ENCODE peak calls at places on chromosome 11, in six cellular contexts. A, R, X, L, P and F are unnamed samples.

GRCh38 chr11:13076961-13077360 is 67.8 kb downstream of the RASSF10 start:
- DNase-seq in A (no peak), R (no peak), X (no peak), L (no peak), P (no peak), F (no peak)

GRCh38 chr11:46914363-46914762 is 4.0 kb downstream of the LRP4 start:
- DNase-seq in A (no peak), R (no peak), X (no peak), L (no peak), P (no peak), F (no peak)

GRCh38 chr11:56932572-56933235 is 56.0 kb upstream of the OR5AK2 start:
- DNase-seq in A (no peak), R (no peak), X (no peak), L (no peak), P (peak), F (no peak)

GRCh38 chr11:64721359-64721699 is 1.7 kb downstream of the NRXN2 start:
- DNase-seq in A (no peak), R (no peak), X (no peak), L (no peak), P (no peak), F (no peak)

GRCh38 chr11:15034687-15035267 is 38.6 kb upstream of the CALCB start:
- DNase-seq in A (no peak), R (no peak), X (no peak), L (no peak), P (no peak), F (no peak)

GRCh38 chr11:112797072-112797471 is 164.1 kb upstream of the NCAM1 start:
- DNase-seq in A (no peak), R (no peak), X (peak), L (no peak), P (no peak), F (no peak)

GRCh38 chr11:10749476-10749875 is 1.6 kb upstream of the CTR9 start:
- DNase-seq in A (no peak), R (no peak), X (no peak), L (no peak), P (no peak), F (no peak)

GRCh38 chr11:70448983-70449567 is 50.7 kb downstream of the CTTN start:
- DNase-seq in A (peak), R (no peak), X (no peak), L (no peak), P (no peak), F (no peak)

GRCh38 chr11:29300441-29300840 is 716.4 kb downstream of the KCNA4 start:
- DNase-seq in A (no peak), R (no peak), X (no peak), L (no peak), P (no peak), F (no peak)

GRCh38 chr11:32858731-32859130 is 29.0 kb downstream of the PRRG4 start:
- DNase-seq in A (no peak), R (no peak), X (no peak), L (no peak), P (no peak), F (no peak)

GRCh38 chr11:67033661-67034166 is 10.8 kb downstream of the SYT12 start:
- DNase-seq in A (no peak), R (no peak), X (no peak), L (no peak), P (no peak), F (no peak)

GRCh38 chr11:88398372-88399140 is 61.0 kb upstream of the CTSC start:
- DNase-seq in A (no peak), R (no peak), X (no peak), L (no peak), P (peak), F (no peak)

GRCh38 chr11:33897761-33898403 is 6.0 kb upstream of the LMO2 start:
- DNase-seq in A (no peak), R (no peak), X (no peak), L (no peak), P (no peak), F (no peak)

GRCh38 chr11:72238492-72239295 is 5.3 kb downstream of the PHOX2A start:
- DNase-seq in A (no peak), R (no peak), X (no peak), L (no peak), P (no peak), F (no peak)

GRCh38 chr11:68115285-68115684 is 5.9 kb downstream of the CHKA start:
- DNase-seq in A (no peak), R (no peak), X (no peak), L (no peak), P (no peak), F (no peak)

GRCh38 chr11:45805305-45806071 is 539 bp downstream of the SLC35C1 start:
- DNase-seq in A (peak), R (no peak), X (no peak), L (no peak), P (peak), F (no peak)

GRCh38 chr11:92269021-92269420 is 44.4 kb downstream of the FAT3 start:
- DNase-seq in A (no peak), R (no peak), X (peak), L (no peak), P (peak), F (no peak)

GRCh38 chr11:116215471-116216113 is 557.2 kb downstream of the BUD13 start:
- DNase-seq in A (no peak), R (no peak), X (no peak), L (no peak), P (no peak), F (no peak)

GRCh38 chr11:130478204-130478701 is 29.8 kb downstream of the ADAMTS15 start:
- DNase-seq in A (no peak), R (no peak), X (no peak), L (no peak), P (no peak), F (no peak)

GRCh38 chr11:64093233-64094039 is 57.7 kb downstream of the FLRT1 start:
- DNase-seq in A (peak), R (no peak), X (no peak), L (no peak), P (peak), F (no peak)

DNA sequence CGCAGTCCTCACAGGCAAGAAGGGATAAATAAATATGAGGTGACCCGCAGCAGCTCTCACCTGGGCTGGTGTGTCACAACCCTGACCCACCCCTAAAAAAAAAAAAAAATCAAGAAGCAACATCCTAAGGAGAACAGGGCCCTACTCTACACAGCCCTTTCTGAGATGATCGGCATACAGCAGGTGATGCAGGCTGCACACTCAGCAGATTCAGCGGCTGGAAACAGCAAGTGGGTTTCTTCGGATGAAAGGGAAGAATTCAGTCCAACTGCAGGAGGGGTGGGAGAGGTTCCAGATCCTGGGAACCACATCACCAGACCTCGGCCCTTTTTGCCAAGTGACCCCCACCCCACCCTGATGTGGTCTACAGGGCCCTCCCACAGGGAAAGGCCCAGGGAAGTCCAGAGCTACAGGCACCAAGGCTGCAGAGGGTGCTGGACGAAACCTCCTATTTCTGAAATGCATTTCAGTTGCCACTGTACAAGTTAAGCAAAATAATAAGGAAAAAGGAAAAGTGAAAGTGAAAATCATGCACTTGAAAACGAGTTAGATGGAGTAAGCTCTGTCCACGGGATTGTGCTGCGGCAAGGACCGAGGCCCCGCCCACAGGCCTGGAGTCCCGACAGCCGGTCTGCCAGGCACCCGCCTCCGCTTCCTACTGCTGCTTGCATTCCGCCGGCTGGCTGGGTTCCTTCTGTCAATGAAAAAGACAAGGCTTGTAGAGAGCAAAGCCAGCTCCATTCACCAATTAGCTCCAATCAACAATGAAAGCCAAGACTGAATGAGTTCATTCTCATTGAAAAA is 15.9 kb upstream of the PHLDA2 start:
- DNase-seq in A (no peak), R (no peak), X (peak), L (no peak), P (no peak), F (no peak)
- TF ChIP-seq POLR2AphosphoS5 in A (peak), R (no peak), X (no peak), L (no peak), P (no peak), F (no peak)

DNA sequence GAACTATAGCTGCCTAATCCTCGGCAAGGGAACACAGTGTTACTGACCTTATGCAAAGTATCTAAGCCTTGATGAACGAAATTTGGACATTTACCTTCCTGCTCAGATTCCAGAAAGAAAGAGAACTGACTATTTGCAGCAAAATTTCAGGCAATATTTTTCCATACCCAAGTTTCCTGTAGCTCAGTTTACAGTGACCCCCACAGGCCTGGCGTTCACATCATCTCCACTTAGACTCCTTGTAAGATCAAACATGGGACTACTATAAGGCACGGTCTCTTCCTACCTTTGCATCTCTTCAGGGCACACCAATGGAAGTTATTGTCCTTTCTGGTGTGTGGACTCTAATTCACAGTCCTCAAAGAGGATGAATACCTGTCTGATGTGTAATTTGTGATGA is 21.1 kb downstream of the MS4A6A start:
- DNase-seq in A (no peak), R (no peak), X (no peak), L (no peak), P (no peak), F (no peak)
- TF ChIP-seq POLR2A in A (no peak), R (no peak), X (no peak), L (no peak), P (no peak), F (no peak)

DNA sequence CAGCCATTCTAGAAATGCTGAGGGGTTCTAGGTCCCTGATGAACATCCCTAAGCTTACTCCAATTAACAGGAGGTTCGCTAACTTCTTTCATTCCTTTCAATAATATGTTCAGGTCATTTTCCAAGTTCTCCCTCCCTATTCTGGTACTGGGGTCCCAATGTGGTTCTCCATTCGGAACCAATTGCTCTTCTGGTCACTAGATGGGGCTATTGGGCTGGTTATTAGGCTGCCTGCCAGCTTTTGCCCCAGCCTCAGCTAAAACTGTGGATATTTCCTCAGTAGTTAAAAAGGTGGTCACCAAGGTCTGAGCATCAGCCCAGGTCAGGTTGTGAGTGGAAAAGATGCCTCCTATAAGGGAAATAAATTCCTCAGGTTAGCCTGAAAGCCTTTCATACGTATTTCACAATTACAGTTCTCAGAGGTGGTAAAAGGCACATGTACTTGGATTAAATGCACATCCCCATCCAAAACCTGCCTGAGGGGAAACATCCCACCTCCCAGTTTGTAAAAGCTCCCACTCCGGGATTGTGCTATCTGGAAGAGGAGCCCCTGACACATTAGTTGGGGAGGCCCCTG is 161.1 kb upstream of the CCDC179 start:
- DNase-seq in A (peak), R (peak), X (peak), L (no peak), P (peak), F (no peak)
- TF ChIP-seq TAF1 in A (no peak), R (no peak), X (no peak), L (no peak), P (no peak), F (no peak)

DNA sequence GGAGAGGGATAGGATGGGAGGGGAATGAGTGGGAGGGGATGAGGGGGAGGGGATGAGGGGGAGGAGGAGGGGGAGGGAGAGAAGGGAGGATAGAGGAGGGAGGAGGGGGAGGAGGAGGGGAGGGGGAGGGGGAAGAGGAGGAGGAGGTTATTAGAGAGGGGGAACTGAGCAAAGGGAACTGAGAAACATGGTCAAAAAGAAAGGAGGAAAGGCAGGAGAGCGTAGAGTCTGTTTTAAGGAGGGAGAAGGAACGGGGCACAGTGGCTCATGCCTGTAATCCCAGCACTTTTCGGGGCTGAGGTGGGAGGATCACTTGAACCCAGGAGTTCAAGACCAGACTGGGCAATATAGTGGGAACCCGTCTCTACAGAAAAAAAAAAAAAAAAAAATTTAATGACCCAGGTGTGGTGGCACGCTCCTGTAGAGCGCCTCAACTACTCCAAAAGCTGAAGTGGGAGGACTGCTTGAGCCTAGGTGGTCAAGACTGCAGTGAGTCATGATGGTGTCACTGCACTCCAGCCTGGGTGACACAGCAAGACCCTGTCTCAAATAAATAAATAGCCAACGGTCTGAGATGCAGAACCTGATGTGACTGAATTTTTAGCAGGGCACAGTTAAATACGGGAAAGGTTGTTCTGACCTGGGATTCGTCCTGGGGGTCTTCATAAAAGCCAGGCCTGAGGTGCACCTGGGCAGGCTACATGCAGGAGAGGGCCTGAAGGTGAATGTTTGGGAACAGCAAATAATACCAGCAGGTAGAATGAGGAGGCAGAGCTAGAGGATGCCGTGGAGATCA is 4.0 kb downstream of the B3GNT6 start:
- DNase-seq in A (no peak), R (no peak), X (no peak), L (no peak), P (no peak), F (no peak)
- TF ChIP-seq POLR2AphosphoS5 in A (no peak), R (no peak), X (no peak), L (no peak), P (no peak), F (no peak)

DNA sequence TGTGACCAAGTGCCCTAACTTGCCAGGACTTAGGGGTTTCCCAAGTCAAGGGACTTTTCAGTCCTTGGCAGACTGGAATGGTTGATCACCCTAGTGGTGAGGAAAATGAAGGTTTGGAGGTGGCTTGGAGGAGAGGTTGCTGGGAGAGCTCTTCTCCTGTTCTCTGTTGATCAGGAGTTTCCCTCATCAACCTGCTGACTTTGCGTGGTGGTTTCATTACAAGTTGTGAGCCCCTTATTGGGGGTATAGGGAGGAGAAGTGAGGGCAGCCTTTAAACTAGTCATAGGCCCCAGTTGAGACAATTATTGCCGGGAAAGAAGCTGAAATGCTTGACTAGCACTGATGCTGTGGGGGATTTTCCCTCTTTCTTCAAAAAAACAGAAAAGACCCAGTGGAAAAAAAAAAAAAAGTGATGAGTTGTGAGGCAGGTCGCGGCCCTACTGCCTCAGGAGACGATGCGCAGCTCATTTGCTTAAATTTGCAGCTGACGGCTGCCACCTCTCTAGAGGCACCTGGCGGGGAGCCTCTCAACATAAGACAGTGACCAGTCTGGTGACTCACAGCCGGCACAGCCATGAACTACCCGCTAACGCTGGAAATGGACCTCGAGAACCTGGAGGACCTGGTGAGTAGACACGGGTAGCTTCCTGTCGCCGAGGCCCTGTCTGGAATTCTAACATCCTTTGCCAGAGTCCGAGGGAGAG is at the start of gene CXCR5:
- DNase-seq in A (no peak), R (no peak), X (no peak), L (no peak), P (no peak), F (no peak)
- TF ChIP-seq POLR2A in A (no peak), R (no peak), X (no peak), L (peak), P (no peak), F (peak)

DNA sequence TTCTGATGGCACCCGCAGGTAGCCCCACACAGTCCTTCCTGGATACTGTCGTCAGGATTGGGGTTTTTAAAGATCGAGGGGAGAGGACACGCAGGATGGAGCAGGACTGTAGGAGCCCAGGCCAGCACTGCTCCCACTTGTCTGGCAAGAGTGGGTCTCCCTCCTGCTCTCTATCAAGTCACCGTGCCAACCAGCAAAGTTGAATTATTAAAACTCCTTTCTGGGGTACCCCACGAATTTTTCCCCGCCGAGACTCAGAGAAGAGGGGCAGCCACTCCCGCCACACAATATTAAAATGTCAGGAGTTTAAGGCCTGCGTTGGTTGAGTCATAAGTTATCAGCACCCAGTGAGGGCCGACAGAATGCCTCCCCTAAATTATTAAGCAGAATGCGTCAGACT is 10.1 kb downstream of the LMO1 start:
- DNase-seq in A (no peak), R (no peak), X (no peak), L (no peak), P (no peak), F (no peak)
- TF ChIP-seq TAF1 in A (no peak), R (no peak), X (no peak), L (no peak), P (no peak), F (no peak)

GRCh38 chr11:79055866-79056632 is 384.8 kb downstream of the TENM4 start:
- DNase-seq in A (no peak), R (no peak), X (no peak), L (no peak), P (no peak), F (no peak)
- TF ChIP-seq POLR2AphosphoS5 in A (no peak), R (no peak), X (no peak), L (no peak), P (no peak), F (no peak)